ENCODE peak calls at places on chromosome 16, in six cellular contexts. V, F, D, K, B and L are unnamed samples. For H3K27me3 and H3K4me1, the result is how much of the 10 kb centered on the place peaks cover.

GRCh38 chr16:81940781-81941560 is 70.3 kb downstream of the SDR42E1 start:
- DNase-seq in D (no peak), K (peak), V (peak), B (peak), F (peak), L (no peak)

GRCh38 chr16:76661691-76662090 is 384.5 kb downstream of the CNTNAP4 start:
- DNase-seq in K (no peak), F (no peak), V (no peak), B (no peak), D (no peak), L (no peak)

GRCh38 chr16:57708168-57708567 is 13.6 kb downstream of the DRC7 start:
- DNase-seq in B (no peak), V (no peak), K (no peak), D (no peak), F (no peak), L (no peak)

GRCh38 chr16:56298948-56299602 is 107.8 kb downstream of the GNAO1 start:
- DNase-seq in D (no peak), B (no peak), V (peak), F (no peak), K (no peak), L (peak)

GRCh38 chr16:54050281-54051210 is 236.0 kb downstream of the IRX3 start:
- DNase-seq in B (no peak), D (no peak), V (no peak), K (peak), F (no peak), L (no peak)

GRCh38 chr16:20906225-20906870 is 5.8 kb downstream of the LYRM1 start:
- DNase-seq in B (peak), F (peak), D (no peak), K (peak), V (no peak), L (no peak)

GRCh38 chr16:35195864-35196216 is 1736.4 kb downstream of the TP53TG3F start:
- DNase-seq in F (no peak), D (no peak), K (no peak), V (no peak), B (no peak), L (no peak)

GRCh38 chr16:11972128-11972527 is 4.4 kb upstream of the SNX29 start:
- DNase-seq in B (peak), K (peak), D (no peak), V (no peak), F (no peak), L (peak)

GRCh38 chr16:78325532-78325931 is 226.1 kb downstream of the WWOX start:
- DNase-seq in F (no peak), B (no peak), D (no peak), K (no peak), V (no peak), L (no peak)

GRCh38 chr16:75317101-75317522 is 65.7 kb upstream of the BCAR1 start:
- DNase-seq in V (no peak), F (no peak), K (no peak), B (peak), D (no peak), L (no peak)

GRCh38 chr16:49972280-49972679 is 52.7 kb upstream of the CNEP1R1 start:
- DNase-seq in V (no peak), B (no peak), D (no peak), F (no peak), K (no peak), L (no peak)

GRCh38 chr16:50399411-50399810 is 30.6 kb upstream of the BRD7 start:
- DNase-seq in F (no peak), B (no peak), K (no peak), V (no peak), D (no peak), L (no peak)

GRCh38 chr16:58187092-58187491 is 10.8 kb downstream of the CSNK2A2 start:
- DNase-seq in D (no peak), B (peak), V (no peak), F (no peak), K (no peak), L (no peak)

GRCh38 chr16:84844049-84844350 is 24.2 kb downstream of the CRISPLD2 start:
- DNase-seq in F (no peak), K (no peak), V (peak), B (no peak), D (no peak), L (no peak)

GRCh38 chr16:69772560-69773254 is 10.6 kb downstream of the WWP2 start:
- DNase-seq in B (peak), V (no peak), D (no peak), F (no peak), K (no peak), L (no peak)

GRCh38 chr16:81429045-81429521 is 15.5 kb upstream of the CMIP start:
- DNase-seq in B (peak), D (no peak), F (peak), V (peak), K (peak), L (peak)

GRCh38 chr16:22372882-22373661 is 1.3 kb downstream of the CDR2 start:
- DNase-seq in K (peak), V (no peak), D (no peak), B (no peak), F (no peak), L (no peak)

GRCh38 chr16:22366371-22366770 is 8.0 kb downstream of the CDR2 start:
- DNase-seq in F (no peak), D (no peak), B (no peak), K (no peak), V (no peak), L (no peak)

GRCh38 chr16:22370038-22370541 is 4.3 kb downstream of the CDR2 start:
- DNase-seq in F (no peak), K (peak), B (peak), D (no peak), V (no peak), L (no peak)

GRCh38 chr16:22366889-22367288 is 7.5 kb downstream of the CDR2 start:
- DNase-seq in V (no peak), B (no peak), F (no peak), K (no peak), D (no peak), L (no peak)

DNA sequence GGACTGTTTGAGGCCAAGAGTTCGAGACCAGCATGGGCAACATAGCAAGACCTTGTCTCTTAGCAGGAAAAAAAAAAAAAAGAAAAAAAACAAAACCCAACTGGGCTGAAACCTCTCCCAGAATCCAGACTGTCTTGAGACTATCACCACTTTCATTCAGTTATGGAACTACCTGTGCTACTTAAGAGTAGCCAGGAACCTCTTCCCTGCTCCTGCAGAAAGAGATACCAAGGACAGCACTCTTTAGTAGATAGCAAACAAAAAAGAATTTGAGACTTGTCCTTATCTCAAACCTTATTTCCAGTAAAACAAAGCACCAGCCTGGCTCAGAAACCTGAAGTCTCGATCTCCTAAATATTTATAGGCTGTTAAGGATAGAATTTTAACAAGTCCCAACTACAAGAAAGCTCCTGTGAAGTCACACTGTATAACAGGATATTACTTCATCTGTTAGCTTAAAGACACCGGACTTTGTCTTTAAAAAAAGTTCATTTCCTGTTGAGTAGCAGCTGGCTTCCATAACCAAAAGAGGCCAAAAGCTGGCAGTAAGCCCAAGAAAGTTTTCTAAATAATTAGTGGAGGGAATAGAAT is 5.1 kb downstream of the CDR2 start:
- DNase-seq in K (peak), V (no peak), F (no peak), B (peak), D (no peak), L (no peak)
- H3K27me3 ChIP-seq in K (under half), V (under half), F (under half), B (under half), D (under half), L (under half)

GRCh38 chr16:64313726-64314125 is 808.1 kb downstream of the CDH11 start:
- DNase-seq in B (no peak), V (no peak), D (no peak), F (no peak), K (no peak), L (no peak)

GRCh38 chr16:64311241-64311640 is 810.6 kb downstream of the CDH11 start:
- DNase-seq in B (no peak), V (no peak), D (no peak), F (no peak), K (no peak), L (no peak)

GRCh38 chr16:64309398-64310110 is 812.3 kb downstream of the CDH11 start:
- DNase-seq in F (no peak), D (no peak), V (no peak), K (no peak), B (no peak), L (no peak)

GRCh38 chr16:64308721-64309120 is 813.1 kb downstream of the CDH11 start:
- DNase-seq in B (no peak), F (no peak), K (no peak), V (no peak), D (no peak), L (no peak)

DNA sequence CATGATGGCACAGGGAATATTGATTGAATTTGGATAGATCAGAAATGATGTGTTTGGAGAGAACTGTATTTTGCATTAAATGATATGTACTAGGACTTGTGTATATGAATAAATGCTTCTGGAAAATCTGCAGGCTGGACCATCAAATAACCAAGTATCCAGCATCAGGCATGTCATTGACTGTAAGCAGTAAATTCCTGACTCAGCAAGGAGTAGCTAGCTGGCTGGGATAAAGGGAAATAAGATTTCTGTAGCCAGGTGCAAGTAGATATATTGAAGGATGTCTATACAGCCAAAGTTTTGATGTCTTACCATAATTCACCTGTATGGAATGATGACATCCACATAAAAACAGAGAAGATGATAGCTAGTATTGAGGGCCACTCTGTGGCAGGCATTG is 809.6 kb downstream of the CDH11 start:
- DNase-seq in V (no peak), B (no peak), D (no peak), F (no peak), K (no peak), L (no peak)
- H3K4me1 ChIP-seq in V (under half), B (under half), D (under half), F (under half), K (under half), L (under half)

GRCh38 chr16:89621698-89622409 is 8.4 kb downstream of the DPEP1 start:
- DNase-seq in F (no peak), V (no peak), D (no peak), B (no peak), K (no peak), L (no peak)
- H3K27me3 ChIP-seq in F (under half), V (under half), D (under half), B (under half), K (under half), L (under half)

DNA sequence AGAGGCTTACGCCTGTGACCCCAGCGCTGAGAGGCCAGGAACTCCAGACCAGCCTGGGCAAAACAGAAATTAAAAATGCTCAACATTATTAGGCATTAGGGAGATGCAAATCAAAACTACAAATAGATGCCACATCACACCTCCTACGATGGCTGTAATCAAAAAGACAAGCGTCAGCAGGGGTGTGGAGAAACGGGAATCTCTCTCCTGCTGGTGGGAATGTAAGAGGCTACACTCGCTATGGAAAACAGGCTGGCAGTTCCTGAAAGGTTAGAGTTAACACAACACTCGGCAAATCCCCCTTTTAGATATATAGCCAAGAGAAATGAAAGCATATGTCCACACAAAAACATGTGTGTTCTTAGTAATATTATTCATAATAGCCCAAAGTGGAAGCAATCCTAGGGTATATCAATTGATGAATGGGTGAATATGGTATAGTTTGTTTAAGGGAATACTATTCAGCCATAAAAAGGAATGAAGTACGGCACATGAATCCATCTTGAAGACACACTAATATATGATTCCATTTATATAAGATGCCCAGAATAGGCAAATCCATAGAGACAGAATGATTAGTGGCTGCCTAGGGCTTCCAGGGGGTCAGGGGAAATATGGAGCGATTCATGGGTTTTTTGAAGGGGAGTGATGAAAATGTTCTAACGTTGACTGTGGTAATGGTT is 1.8 kb upstream of the NPRL3 start:
- DNase-seq in B (no peak), F (no peak), K (no peak), D (no peak), V (no peak), L (no peak)
- H3K4me1 ChIP-seq in B (under half), F (under half), K (under half), D (under half), V (under half), L (under half)

DNA sequence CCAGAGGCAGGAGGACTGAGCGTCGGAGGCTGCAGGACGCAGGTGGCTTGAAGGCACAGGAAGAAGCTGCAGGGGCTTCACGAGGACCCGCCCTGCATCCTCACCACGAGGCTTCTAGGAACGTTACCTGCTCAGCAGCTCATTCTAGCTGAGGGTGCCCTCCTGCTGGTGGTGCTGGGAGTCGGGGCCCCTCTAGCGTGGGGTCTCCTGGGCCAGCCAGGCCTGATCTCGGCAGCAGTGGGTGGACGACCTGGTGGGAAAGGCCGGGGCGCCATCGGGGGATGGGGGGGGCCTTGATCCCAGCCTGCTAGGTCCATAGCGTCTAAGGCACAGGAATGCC is 78.2 kb downstream of the KLHDC4 start:
- DNase-seq in D (no peak), F (no peak), K (no peak), V (no peak), B (no peak), L (no peak)
- H3K27me3 ChIP-seq in D (under half), F (half or more), K (under half), V (under half), B (under half), L (under half)

GRCh38 chr16:71902656-71903365 is 7.5 kb downstream of the IST1 start:
- DNase-seq in B (no peak), K (no peak), D (no peak), F (no peak), V (no peak), L (no peak)

GRCh38 chr16:71900336-71900735 is 5.0 kb downstream of the IST1 start:
- DNase-seq in B (peak), K (no peak), V (no peak), F (no peak), D (no peak), L (no peak)

GRCh38 chr16:71904239-71904638 is 8.9 kb downstream of the IST1 start:
- DNase-seq in F (no peak), V (no peak), B (no peak), K (no peak), D (no peak), L (no peak)

GRCh38 chr16:71899171-71899570 is 3.8 kb downstream of the IST1 start:
- DNase-seq in B (no peak), K (no peak), D (no peak), V (no peak), F (no peak), L (no peak)

GRCh38 chr16:71903608-71904007 is 8.3 kb downstream of the IST1 start:
- DNase-seq in F (no peak), V (no peak), D (no peak), B (no peak), K (no peak), L (no peak)
- H3K4me1 ChIP-seq in F (under half), V (under half), D (under half), B (under half), K (under half), L (under half)

GRCh38 chr16:86288716-86289294 is 221.5 kb upstream of the FOXF1 start:
- DNase-seq in D (no peak), V (no peak), B (no peak), K (no peak), F (no peak), L (no peak)
- H3K27me3 ChIP-seq in D (under half), V (half or more), B (half or more), K (half or more), F (half or more), L (half or more)

GRCh38 chr16:89315271-89315670 is 97.8 kb downstream of the ZNF778 start:
- DNase-seq in B (no peak), V (no peak), K (no peak), F (no peak), D (no peak), L (no peak)
- H3K4me1 ChIP-seq in B (under half), V (under half), K (half or more), F (half or more), D (half or more), L (under half)

DNA sequence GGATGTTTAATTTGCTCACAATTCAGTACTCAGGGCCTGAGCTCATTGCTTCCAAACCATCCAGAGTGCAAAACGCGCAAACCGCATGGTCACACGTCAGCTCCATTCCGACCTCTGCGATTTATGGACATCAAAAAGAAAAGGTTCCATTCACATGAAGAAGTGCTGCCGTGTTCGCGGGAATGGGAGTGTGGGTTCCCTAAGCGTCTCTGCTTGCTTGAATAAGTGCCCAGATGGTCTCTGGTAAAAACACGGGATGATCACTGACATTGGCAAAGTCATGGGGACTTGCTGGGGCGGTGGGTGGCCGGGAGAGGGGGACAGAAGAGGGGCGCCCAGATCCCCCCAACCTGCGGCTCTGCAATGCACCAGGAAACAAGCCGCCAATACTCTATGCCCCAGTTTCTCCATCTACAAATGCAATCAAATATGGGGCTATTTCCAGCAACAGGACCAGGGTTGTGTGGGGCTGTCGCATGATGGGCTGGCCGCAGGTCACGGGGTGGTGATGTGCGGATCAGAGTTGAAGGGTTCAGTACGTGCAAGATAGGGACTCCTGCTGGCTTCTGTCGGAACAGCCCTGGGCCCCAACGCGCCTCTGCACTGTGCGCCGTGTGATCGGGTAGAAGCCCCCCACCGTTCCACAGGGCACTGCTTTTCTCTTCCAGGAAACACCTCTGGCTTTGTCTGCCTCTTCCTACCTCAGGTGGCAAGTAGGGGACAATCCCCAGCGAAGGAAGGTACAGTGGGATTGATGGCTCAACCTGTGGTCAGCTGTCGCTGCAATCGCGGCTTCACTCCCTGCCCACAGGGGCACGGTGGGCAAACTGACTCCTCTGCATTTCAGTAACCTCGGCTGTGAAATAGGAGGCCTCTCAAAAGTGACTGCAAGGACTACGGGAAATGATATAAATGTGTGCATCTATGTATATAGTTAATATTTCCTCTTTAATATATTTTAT is 11.2 kb downstream of the FOXF1 start:
- DNase-seq in B (no peak), V (no peak), K (no peak), D (no peak), F (no peak), L (no peak)
- H3K27me3 ChIP-seq in B (under half), V (half or more), K (half or more), D (under half), F (half or more), L (half or more)

DNA sequence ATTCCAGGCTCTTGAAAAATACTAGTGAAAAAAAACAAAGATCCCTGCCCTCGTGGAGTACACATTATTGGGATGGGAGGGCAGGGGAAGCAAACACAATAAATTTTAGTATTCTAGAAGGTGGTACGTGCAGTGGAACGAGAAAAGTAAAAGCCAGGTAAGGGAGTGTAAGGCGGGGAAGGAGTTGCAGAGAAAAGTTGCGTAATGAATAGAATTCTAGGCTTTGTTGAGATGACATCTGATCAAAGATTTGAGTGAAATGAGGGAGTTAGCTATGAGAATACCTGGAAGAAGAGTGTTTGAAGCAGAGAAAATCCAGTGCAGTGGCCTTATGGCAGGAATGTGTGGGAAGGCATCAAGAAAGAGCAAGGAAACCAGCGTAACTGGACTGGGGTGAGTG is 2.1 kb downstream of the CKLF start:
- DNase-seq in B (no peak), V (no peak), D (no peak), F (no peak), K (no peak), L (no peak)
- H3K4me1 ChIP-seq in B (under half), V (under half), D (under half), F (under half), K (under half), L (under half)